ENCODE peak calls at places on chromosome 10, in five cellular contexts. O, G, M, S and E are unnamed samples.

GRCh38 chr10:74753295-74754211 is 72.8 kb upstream of the KAT6B start:
- DNase-seq in S (no peak), G (no peak), O (no peak), M (peak), E (no peak)

GRCh38 chr10:116002735-116003134 is 270.3 kb downstream of the GFRA1 start:
- DNase-seq in G (no peak), S (no peak), M (no peak), O (no peak), E (no peak)

GRCh38 chr10:128186959-128187787 is 61.0 kb upstream of the MKI67 start:
- DNase-seq in S (no peak), G (no peak), M (no peak), O (no peak), E (no peak)

GRCh38 chr10:58266826-58267712 is 625 bp downstream of the IPMK start:
- DNase-seq in O (peak), M (peak), S (peak), G (no peak), E (no peak)

GRCh38 chr10:115046686-115047244 is 46.4 kb upstream of the ATRNL1 start:
- DNase-seq in O (no peak), G (no peak), S (no peak), M (no peak), E (no peak)

GRCh38 chr10:20970044-20970443 is 72.9 kb upstream of the NEBL start:
- DNase-seq in G (no peak), M (no peak), S (no peak), O (no peak), E (no peak)

GRCh38 chr10:102718220-102718619 is 3.8 kb downstream of the SFXN2 start:
- DNase-seq in M (peak), O (no peak), G (no peak), S (no peak), E (no peak)

GRCh38 chr10:110408203-110408871 is 89.4 kb upstream of the DUSP5 start:
- DNase-seq in G (no peak), M (no peak), O (no peak), S (no peak), E (peak)

GRCh38 chr10:78720091-78720490 is 348.7 kb upstream of the ZMIZ1 start:
- DNase-seq in O (no peak), G (no peak), M (no peak), S (no peak), E (no peak)

GRCh38 chr10:102452672-102453340 is 1.5 kb upstream of the C10orf95 start:
- DNase-seq in M (no peak), G (peak), O (no peak), S (no peak), E (peak)

GRCh38 chr10:34407227-34407626 is 407.9 kb downstream of the PARD3 start:
- DNase-seq in M (no peak), G (no peak), O (no peak), S (no peak), E (no peak)

GRCh38 chr10:99967961-99968360 is 41.8 kb downstream of the DNMBP start:
- DNase-seq in G (no peak), O (no peak), S (no peak), M (no peak), E (no peak)

GRCh38 chr10:124693801-124694416 is 50.3 kb downstream of the FAM53B start:
- DNase-seq in S (no peak), G (no peak), O (no peak), M (no peak), E (no peak)

GRCh38 chr10:89783406-89783805 is 82.0 kb downstream of the KIF20B start:
- DNase-seq in G (no peak), S (no peak), O (no peak), M (no peak), E (no peak)

GRCh38 chr10:122849090-122849489 is 3.4 kb upstream of the CUZD1 start:
- DNase-seq in M (no peak), O (no peak), S (no peak), G (no peak), E (no peak)

GRCh38 chr10:127920319-127921074 is 13.6 kb downstream of the PTPRE start:
- DNase-seq in S (no peak), M (no peak), G (no peak), O (no peak), E (no peak)

GRCh38 chr10:128998101-128998500 is 468.9 kb upstream of the MGMT start:
- DNase-seq in S (no peak), G (no peak), O (no peak), M (no peak), E (no peak)

GRCh38 chr10:126919426-126919825 is 14.2 kb downstream of the DOCK1 start:
- DNase-seq in S (no peak), M (no peak), O (no peak), G (no peak), E (no peak)

GRCh38 chr10:69409968-69410367 is 6.8 kb downstream of the TACR2 start:
- DNase-seq in M (peak), S (no peak), G (no peak), O (no peak), E (no peak)

GRCh38 chr10:115214799-115215198 is 121.6 kb downstream of the ATRNL1 start:
- DNase-seq in S (no peak), M (no peak), G (no peak), O (no peak), E (no peak)

GRCh38 chr10:33117816-33118215 is 159.8 kb upstream of the ITGB1 start:
- DNase-seq in M (no peak), G (no peak), O (no peak), S (peak), E (no peak)

GRCh38 chr10:86956195-86956840 is 1.1 kb downstream of the MMRN2 start:
- DNase-seq in M (no peak), S (no peak), G (no peak), O (no peak), E (no peak)

GRCh38 chr10:77692782-77693181 is 55.2 kb upstream of the KCNMA1 start:
- DNase-seq in G (no peak), M (no peak), S (no peak), O (no peak), E (no peak)